ENCODE peak calls at places on chromosomes 1 and 21, in five cellular contexts. One of them, this sample, is unnamed.

GRCh38 chr1:24464378-24464770 is 38.3 kb upstream of the RCAN3 start:
- DNase-seq in ACHN: no peak
- DNase-seq in activated T-cell treated with anti-CD3 and anti-CD28 coated beads, Interleukin-2, amount 50 U/mL, for 48 hours: no peak
- DNase-seq in RCC 7860: no peak
- DNase-seq in stimulated activated CD8-positive, alpha-beta memory T cell treated with anti-CD3 and anti-CD28 coated beads, Interleukin-15, amount 100 ng/mL, for 4 hours: no peak
- DNase-seq in this sample: no peak

GRCh38 chr1:52364235-52364839 is 1.7 kb downstream of the CC2D1B start:
- DNase-seq in ACHN: no peak
- DNase-seq in activated T-cell treated with anti-CD3 and anti-CD28 coated beads, Interleukin-2, amount 50 U/mL, for 48 hours: no peak
- DNase-seq in RCC 7860: no peak
- DNase-seq in stimulated activated CD8-positive, alpha-beta memory T cell treated with anti-CD3 and anti-CD28 coated beads, Interleukin-15, amount 100 ng/mL, for 4 hours: no peak
- DNase-seq in this sample: no peak

GRCh38 chr1:229231754-229232119 is 39.2 kb upstream of the RAB4A start:
- DNase-seq in ACHN: no peak
- DNase-seq in activated T-cell treated with anti-CD3 and anti-CD28 coated beads, Interleukin-2, amount 50 U/mL, for 48 hours: no peak
- DNase-seq in RCC 7860: no peak
- DNase-seq in stimulated activated CD8-positive, alpha-beta memory T cell treated with anti-CD3 and anti-CD28 coated beads, Interleukin-15, amount 100 ng/mL, for 4 hours: no peak
- DNase-seq in this sample: peak

GRCh38 chr1:200625381-200625824 is 4.9 kb upstream of the KIF14 start:
- DNase-seq in ACHN: peak
- DNase-seq in activated T-cell treated with anti-CD3 and anti-CD28 coated beads, Interleukin-2, amount 50 U/mL, for 48 hours: no peak
- DNase-seq in RCC 7860: no peak
- DNase-seq in stimulated activated CD8-positive, alpha-beta memory T cell treated with anti-CD3 and anti-CD28 coated beads, Interleukin-15, amount 100 ng/mL, for 4 hours: no peak
- DNase-seq in this sample: no peak

GRCh38 chr1:30008998-30009657 is 714.3 kb downstream of the MATN1 start:
- DNase-seq in ACHN: peak
- DNase-seq in activated T-cell treated with anti-CD3 and anti-CD28 coated beads, Interleukin-2, amount 50 U/mL, for 48 hours: no peak
- DNase-seq in RCC 7860: no peak
- DNase-seq in stimulated activated CD8-positive, alpha-beta memory T cell treated with anti-CD3 and anti-CD28 coated beads, Interleukin-15, amount 100 ng/mL, for 4 hours: no peak
- DNase-seq in this sample: peak

GRCh38 chr1:180157108-180157507 is 2.4 kb downstream of the QSOX1 start:
- DNase-seq in ACHN: no peak
- DNase-seq in activated T-cell treated with anti-CD3 and anti-CD28 coated beads, Interleukin-2, amount 50 U/mL, for 48 hours: no peak
- DNase-seq in RCC 7860: peak
- DNase-seq in stimulated activated CD8-positive, alpha-beta memory T cell treated with anti-CD3 and anti-CD28 coated beads, Interleukin-15, amount 100 ng/mL, for 4 hours: no peak
- DNase-seq in this sample: peak

GRCh38 chr1:43616383-43616782 is 33.6 kb upstream of the KDM4A start:
- DNase-seq in ACHN: no peak
- DNase-seq in activated T-cell treated with anti-CD3 and anti-CD28 coated beads, Interleukin-2, amount 50 U/mL, for 48 hours: no peak
- DNase-seq in RCC 7860: no peak
- DNase-seq in stimulated activated CD8-positive, alpha-beta memory T cell treated with anti-CD3 and anti-CD28 coated beads, Interleukin-15, amount 100 ng/mL, for 4 hours: no peak
- DNase-seq in this sample: no peak

GRCh38 chr21:38793926-38794713 is 11.6 kb upstream of the ETS2 start:
- DNase-seq in ACHN: no peak
- DNase-seq in activated T-cell treated with anti-CD3 and anti-CD28 coated beads, Interleukin-2, amount 50 U/mL, for 48 hours: no peak
- DNase-seq in RCC 7860: no peak
- DNase-seq in stimulated activated CD8-positive, alpha-beta memory T cell treated with anti-CD3 and anti-CD28 coated beads, Interleukin-15, amount 100 ng/mL, for 4 hours: no peak
- DNase-seq in this sample: no peak

GRCh38 chr21:34630536-34631143 is 15.7 kb upstream of the RCAN1 start:
- DNase-seq in ACHN: peak
- DNase-seq in activated T-cell treated with anti-CD3 and anti-CD28 coated beads, Interleukin-2, amount 50 U/mL, for 48 hours: no peak
- DNase-seq in RCC 7860: peak
- DNase-seq in stimulated activated CD8-positive, alpha-beta memory T cell treated with anti-CD3 and anti-CD28 coated beads, Interleukin-15, amount 100 ng/mL, for 4 hours: no peak
- DNase-seq in this sample: peak

GRCh38 chr1:50783286-50783685 is 176.8 kb downstream of the FAF1 start:
- DNase-seq in ACHN: no peak
- DNase-seq in activated T-cell treated with anti-CD3 and anti-CD28 coated beads, Interleukin-2, amount 50 U/mL, for 48 hours: no peak
- DNase-seq in RCC 7860: no peak
- DNase-seq in stimulated activated CD8-positive, alpha-beta memory T cell treated with anti-CD3 and anti-CD28 coated beads, Interleukin-15, amount 100 ng/mL, for 4 hours: no peak
- DNase-seq in this sample: no peak

GRCh38 chr1:108636876-108637275 is 24.0 kb downstream of the HENMT1 start:
- DNase-seq in ACHN: no peak
- DNase-seq in activated T-cell treated with anti-CD3 and anti-CD28 coated beads, Interleukin-2, amount 50 U/mL, for 48 hours: no peak
- DNase-seq in RCC 7860: no peak
- DNase-seq in stimulated activated CD8-positive, alpha-beta memory T cell treated with anti-CD3 and anti-CD28 coated beads, Interleukin-15, amount 100 ng/mL, for 4 hours: no peak
- DNase-seq in this sample: no peak

GRCh38 chr1:61636392-61636791 is 88.5 kb downstream of the TM2D1 start:
- DNase-seq in ACHN: no peak
- DNase-seq in activated T-cell treated with anti-CD3 and anti-CD28 coated beads, Interleukin-2, amount 50 U/mL, for 48 hours: no peak
- DNase-seq in RCC 7860: no peak
- DNase-seq in stimulated activated CD8-positive, alpha-beta memory T cell treated with anti-CD3 and anti-CD28 coated beads, Interleukin-15, amount 100 ng/mL, for 4 hours: no peak
- DNase-seq in this sample: no peak

GRCh38 chr21:46183910-46184624 is at the start of gene SPATC1L:
- DNase-seq in ACHN: peak
- DNase-seq in activated T-cell treated with anti-CD3 and anti-CD28 coated beads, Interleukin-2, amount 50 U/mL, for 48 hours: peak
- DNase-seq in RCC 7860: no peak
- DNase-seq in stimulated activated CD8-positive, alpha-beta memory T cell treated with anti-CD3 and anti-CD28 coated beads, Interleukin-15, amount 100 ng/mL, for 4 hours: peak
- DNase-seq in this sample: peak

GRCh38 chr1:59565611-59566410 is 248.9 kb upstream of the HOOK1 start:
- DNase-seq in ACHN: no peak
- DNase-seq in activated T-cell treated with anti-CD3 and anti-CD28 coated beads, Interleukin-2, amount 50 U/mL, for 48 hours: no peak
- DNase-seq in RCC 7860: no peak
- DNase-seq in stimulated activated CD8-positive, alpha-beta memory T cell treated with anti-CD3 and anti-CD28 coated beads, Interleukin-15, amount 100 ng/mL, for 4 hours: no peak
- DNase-seq in this sample: no peak

GRCh38 chr1:11331036-11331765 is 58.2 kb downstream of the UBIAD1 start:
- DNase-seq in ACHN: no peak
- DNase-seq in activated T-cell treated with anti-CD3 and anti-CD28 coated beads, Interleukin-2, amount 50 U/mL, for 48 hours: no peak
- DNase-seq in RCC 7860: no peak
- DNase-seq in stimulated activated CD8-positive, alpha-beta memory T cell treated with anti-CD3 and anti-CD28 coated beads, Interleukin-15, amount 100 ng/mL, for 4 hours: no peak
- DNase-seq in this sample: no peak

GRCh38 chr1:37931148-37931492 is 15.7 kb downstream of the INPP5B start:
- DNase-seq in ACHN: no peak
- DNase-seq in activated T-cell treated with anti-CD3 and anti-CD28 coated beads, Interleukin-2, amount 50 U/mL, for 48 hours: no peak
- DNase-seq in RCC 7860: no peak
- DNase-seq in stimulated activated CD8-positive, alpha-beta memory T cell treated with anti-CD3 and anti-CD28 coated beads, Interleukin-15, amount 100 ng/mL, for 4 hours: no peak
- DNase-seq in this sample: peak

GRCh38 chr1:161834967-161835366 is 68.8 kb downstream of the ATF6 start:
- DNase-seq in ACHN: no peak
- DNase-seq in activated T-cell treated with anti-CD3 and anti-CD28 coated beads, Interleukin-2, amount 50 U/mL, for 48 hours: no peak
- DNase-seq in RCC 7860: no peak
- DNase-seq in stimulated activated CD8-positive, alpha-beta memory T cell treated with anti-CD3 and anti-CD28 coated beads, Interleukin-15, amount 100 ng/mL, for 4 hours: no peak
- DNase-seq in this sample: no peak

GRCh38 chr1:33294071-33295010 is 26.6 kb downstream of the A3GALT2 start:
- DNase-seq in ACHN: no peak
- DNase-seq in activated T-cell treated with anti-CD3 and anti-CD28 coated beads, Interleukin-2, amount 50 U/mL, for 48 hours: no peak
- DNase-seq in RCC 7860: no peak
- DNase-seq in stimulated activated CD8-positive, alpha-beta memory T cell treated with anti-CD3 and anti-CD28 coated beads, Interleukin-15, amount 100 ng/mL, for 4 hours: no peak
- DNase-seq in this sample: no peak

GRCh38 chr1:20633190-20634064 is at the start of gene PINK1:
- DNase-seq in ACHN: peak
- DNase-seq in activated T-cell treated with anti-CD3 and anti-CD28 coated beads, Interleukin-2, amount 50 U/mL, for 48 hours: peak
- DNase-seq in RCC 7860: peak
- DNase-seq in stimulated activated CD8-positive, alpha-beta memory T cell treated with anti-CD3 and anti-CD28 coated beads, Interleukin-15, amount 100 ng/mL, for 4 hours: peak
- DNase-seq in this sample: peak

GRCh38 chr1:203275656-203276272 is 29.6 kb upstream of the BTG2 start:
- DNase-seq in ACHN: no peak
- DNase-seq in activated T-cell treated with anti-CD3 and anti-CD28 coated beads, Interleukin-2, amount 50 U/mL, for 48 hours: no peak
- DNase-seq in RCC 7860: no peak
- DNase-seq in stimulated activated CD8-positive, alpha-beta memory T cell treated with anti-CD3 and anti-CD28 coated beads, Interleukin-15, amount 100 ng/mL, for 4 hours: no peak
- DNase-seq in this sample: no peak

GRCh38 chr1:79190074-79190473 is 183.5 kb upstream of the ADGRL4 start:
- DNase-seq in ACHN: no peak
- DNase-seq in activated T-cell treated with anti-CD3 and anti-CD28 coated beads, Interleukin-2, amount 50 U/mL, for 48 hours: no peak
- DNase-seq in RCC 7860: no peak
- DNase-seq in stimulated activated CD8-positive, alpha-beta memory T cell treated with anti-CD3 and anti-CD28 coated beads, Interleukin-15, amount 100 ng/mL, for 4 hours: no peak
- DNase-seq in this sample: no peak

GRCh38 chr1:186605762-186606350 is 74.4 kb downstream of the PTGS2 start:
- DNase-seq in ACHN: peak
- DNase-seq in activated T-cell treated with anti-CD3 and anti-CD28 coated beads, Interleukin-2, amount 50 U/mL, for 48 hours: peak
- DNase-seq in RCC 7860: no peak
- DNase-seq in stimulated activated CD8-positive, alpha-beta memory T cell treated with anti-CD3 and anti-CD28 coated beads, Interleukin-15, amount 100 ng/mL, for 4 hours: no peak
- DNase-seq in this sample: peak

GRCh38 chr1:172837816-172838680 is 179.1 kb downstream of the FASLG start:
- DNase-seq in ACHN: no peak
- DNase-seq in activated T-cell treated with anti-CD3 and anti-CD28 coated beads, Interleukin-2, amount 50 U/mL, for 48 hours: no peak
- DNase-seq in RCC 7860: no peak
- DNase-seq in stimulated activated CD8-positive, alpha-beta memory T cell treated with anti-CD3 and anti-CD28 coated beads, Interleukin-15, amount 100 ng/mL, for 4 hours: no peak
- DNase-seq in this sample: peak

GRCh38 chr1:3795453-3796214 is 664 bp downstream of the LRRC47 start:
- DNase-seq in ACHN: no peak
- DNase-seq in activated T-cell treated with anti-CD3 and anti-CD28 coated beads, Interleukin-2, amount 50 U/mL, for 48 hours: no peak
- DNase-seq in RCC 7860: no peak
- DNase-seq in stimulated activated CD8-positive, alpha-beta memory T cell treated with anti-CD3 and anti-CD28 coated beads, Interleukin-15, amount 100 ng/mL, for 4 hours: no peak
- DNase-seq in this sample: no peak

GRCh38 chr1:205076245-205076761 is 8.0 kb downstream of the TMEM81 start:
- DNase-seq in ACHN: no peak
- DNase-seq in activated T-cell treated with anti-CD3 and anti-CD28 coated beads, Interleukin-2, amount 50 U/mL, for 48 hours: peak
- DNase-seq in RCC 7860: no peak
- DNase-seq in stimulated activated CD8-positive, alpha-beta memory T cell treated with anti-CD3 and anti-CD28 coated beads, Interleukin-15, amount 100 ng/mL, for 4 hours: no peak
- DNase-seq in this sample: no peak

GRCh38 chr21:46354046-46354445 is 30.1 kb downstream of the PCNT start:
- DNase-seq in ACHN: no peak
- DNase-seq in activated T-cell treated with anti-CD3 and anti-CD28 coated beads, Interleukin-2, amount 50 U/mL, for 48 hours: no peak
- DNase-seq in RCC 7860: no peak
- DNase-seq in stimulated activated CD8-positive, alpha-beta memory T cell treated with anti-CD3 and anti-CD28 coated beads, Interleukin-15, amount 100 ng/mL, for 4 hours: no peak
- DNase-seq in this sample: no peak

GRCh38 chr1:241048558-241048957 is 308.4 kb downstream of the RGS7 start:
- DNase-seq in ACHN: no peak
- DNase-seq in activated T-cell treated with anti-CD3 and anti-CD28 coated beads, Interleukin-2, amount 50 U/mL, for 48 hours: no peak
- DNase-seq in RCC 7860: no peak
- DNase-seq in stimulated activated CD8-positive, alpha-beta memory T cell treated with anti-CD3 and anti-CD28 coated beads, Interleukin-15, amount 100 ng/mL, for 4 hours: no peak
- DNase-seq in this sample: no peak

GRCh38 chr21:14880922-14881321 is 183.9 kb downstream of the NRIP1 start:
- DNase-seq in ACHN: no peak
- DNase-seq in activated T-cell treated with anti-CD3 and anti-CD28 coated beads, Interleukin-2, amount 50 U/mL, for 48 hours: no peak
- DNase-seq in RCC 7860: peak
- DNase-seq in stimulated activated CD8-positive, alpha-beta memory T cell treated with anti-CD3 and anti-CD28 coated beads, Interleukin-15, amount 100 ng/mL, for 4 hours: no peak
- DNase-seq in this sample: no peak

GRCh38 chr1:11507309-11507708 is 28.4 kb downstream of the DISP3 start:
- DNase-seq in ACHN: no peak
- DNase-seq in activated T-cell treated with anti-CD3 and anti-CD28 coated beads, Interleukin-2, amount 50 U/mL, for 48 hours: no peak
- DNase-seq in RCC 7860: no peak
- DNase-seq in stimulated activated CD8-positive, alpha-beta memory T cell treated with anti-CD3 and anti-CD28 coated beads, Interleukin-15, amount 100 ng/mL, for 4 hours: no peak
- DNase-seq in this sample: no peak

GRCh38 chr1:199297174-199297573 is 658.3 kb downstream of the PTPRC start:
- DNase-seq in ACHN: no peak
- DNase-seq in activated T-cell treated with anti-CD3 and anti-CD28 coated beads, Interleukin-2, amount 50 U/mL, for 48 hours: no peak
- DNase-seq in RCC 7860: no peak
- DNase-seq in stimulated activated CD8-positive, alpha-beta memory T cell treated with anti-CD3 and anti-CD28 coated beads, Interleukin-15, amount 100 ng/mL, for 4 hours: no peak
- DNase-seq in this sample: no peak

GRCh38 chr1:213564215-213564659 is 423.5 kb upstream of the PROX1 start:
- DNase-seq in ACHN: peak
- DNase-seq in activated T-cell treated with anti-CD3 and anti-CD28 coated beads, Interleukin-2, amount 50 U/mL, for 48 hours: no peak
- DNase-seq in RCC 7860: no peak
- DNase-seq in stimulated activated CD8-positive, alpha-beta memory T cell treated with anti-CD3 and anti-CD28 coated beads, Interleukin-15, amount 100 ng/mL, for 4 hours: no peak
- DNase-seq in this sample: peak

GRCh38 chr21:41559658-41560599 is 52.0 kb upstream of the TMPRSS2 start:
- DNase-seq in ACHN: no peak
- DNase-seq in activated T-cell treated with anti-CD3 and anti-CD28 coated beads, Interleukin-2, amount 50 U/mL, for 48 hours: no peak
- DNase-seq in RCC 7860: peak
- DNase-seq in stimulated activated CD8-positive, alpha-beta memory T cell treated with anti-CD3 and anti-CD28 coated beads, Interleukin-15, amount 100 ng/mL, for 4 hours: no peak
- DNase-seq in this sample: no peak

GRCh38 chr1:28883242-28883616 is 31.1 kb upstream of the EPB41 start:
- DNase-seq in ACHN: no peak
- DNase-seq in activated T-cell treated with anti-CD3 and anti-CD28 coated beads, Interleukin-2, amount 50 U/mL, for 48 hours: no peak
- DNase-seq in RCC 7860: no peak
- DNase-seq in stimulated activated CD8-positive, alpha-beta memory T cell treated with anti-CD3 and anti-CD28 coated beads, Interleukin-15, amount 100 ng/mL, for 4 hours: no peak
- DNase-seq in this sample: no peak

GRCh38 chr1:3763351-3764125 is 9.0 kb upstream of the SMIM1 start:
- DNase-seq in ACHN: no peak
- DNase-seq in activated T-cell treated with anti-CD3 and anti-CD28 coated beads, Interleukin-2, amount 50 U/mL, for 48 hours: no peak
- DNase-seq in RCC 7860: no peak
- DNase-seq in stimulated activated CD8-positive, alpha-beta memory T cell treated with anti-CD3 and anti-CD28 coated beads, Interleukin-15, amount 100 ng/mL, for 4 hours: no peak
- DNase-seq in this sample: no peak

GRCh38 chr1:74505889-74506288 is 6.5 kb downstream of the LRRC53 start:
- DNase-seq in ACHN: no peak
- DNase-seq in activated T-cell treated with anti-CD3 and anti-CD28 coated beads, Interleukin-2, amount 50 U/mL, for 48 hours: no peak
- DNase-seq in RCC 7860: no peak
- DNase-seq in stimulated activated CD8-positive, alpha-beta memory T cell treated with anti-CD3 and anti-CD28 coated beads, Interleukin-15, amount 100 ng/mL, for 4 hours: no peak
- DNase-seq in this sample: no peak

This sample was measured in HT-29.